ENCODE peak calls at places on chromosome 5, in four cellular contexts. D, E, P and G are unnamed samples. For H3K4me1, the result is how much of the 10 kb centered on the place peaks cover.

GRCh38 chr5:1371602-1372342 is 26.9 kb upstream of the CLPTM1L start:
- DNase-seq in D (no peak), P (no peak), E (no peak), G (no peak)

GRCh38 chr5:1665231-1665630 is 134.4 kb downstream of the MRPL36 start:
- DNase-seq in D (peak), E (no peak), P (no peak), G (no peak)

GRCh38 chr5:138469540-138470321 is 4.5 kb downstream of the EGR1 start:
- DNase-seq in P (no peak), D (peak), E (no peak), G (peak)

GRCh38 chr5:147509041-147509709 is 693 bp downstream of the DPYSL3 start:
- DNase-seq in D (no peak), P (peak), E (peak), G (peak)

GRCh38 chr5:148238395-148238794 is at the start of gene MARCOL:
- DNase-seq in P (no peak), E (no peak), D (no peak), G (no peak)

GRCh38 chr5:119336262-119336661 is 19.6 kb upstream of the TNFAIP8 start:
- DNase-seq in E (no peak), P (no peak), D (no peak), G (no peak)

GRCh38 chr5:1437452-1437851 is 7.8 kb downstream of the SLC6A3 start:
- DNase-seq in P (no peak), E (peak), D (no peak), G (peak)

GRCh38 chr5:124748687-124749594 is 2.5 kb upstream of the ZNF608 start:
- DNase-seq in P (peak), E (peak), D (peak), G (peak)

GRCh38 chr5:144812770-144813169 is 642.1 kb downstream of the KCTD16 start:
- DNase-seq in D (no peak), E (no peak), P (peak), G (no peak)

GRCh38 chr5:29197636-29198035 is 1995.8 kb upstream of the CDH6 start:
- DNase-seq in E (no peak), P (no peak), D (no peak), G (no peak)

GRCh38 chr5:6722015-6722414 is 8.8 kb downstream of the TENT4A start:
- DNase-seq in E (no peak), P (peak), D (no peak), G (no peak)

GRCh38 chr5:10702040-10702629 is 58.9 kb downstream of the DAP start:
- DNase-seq in E (no peak), D (no peak), P (no peak), G (no peak)

GRCh38 chr5:158409507-158409906 is 550.6 kb upstream of the CLINT1 start:
- DNase-seq in P (no peak), E (no peak), D (no peak), G (no peak)

GRCh38 chr5:65753189-65753588 is 31.2 kb downstream of the NLN start:
- DNase-seq in E (no peak), P (no peak), D (no peak), G (no peak)

GRCh38 chr5:99077254-99077640 is 148.4 kb upstream of the CHD1 start:
- DNase-seq in E (no peak), D (no peak), P (no peak), G (no peak)

GRCh38 chr5:155844541-155844940 is 482.4 kb upstream of the SGCD start:
- DNase-seq in E (no peak), P (no peak), D (no peak), G (no peak)

DNA sequence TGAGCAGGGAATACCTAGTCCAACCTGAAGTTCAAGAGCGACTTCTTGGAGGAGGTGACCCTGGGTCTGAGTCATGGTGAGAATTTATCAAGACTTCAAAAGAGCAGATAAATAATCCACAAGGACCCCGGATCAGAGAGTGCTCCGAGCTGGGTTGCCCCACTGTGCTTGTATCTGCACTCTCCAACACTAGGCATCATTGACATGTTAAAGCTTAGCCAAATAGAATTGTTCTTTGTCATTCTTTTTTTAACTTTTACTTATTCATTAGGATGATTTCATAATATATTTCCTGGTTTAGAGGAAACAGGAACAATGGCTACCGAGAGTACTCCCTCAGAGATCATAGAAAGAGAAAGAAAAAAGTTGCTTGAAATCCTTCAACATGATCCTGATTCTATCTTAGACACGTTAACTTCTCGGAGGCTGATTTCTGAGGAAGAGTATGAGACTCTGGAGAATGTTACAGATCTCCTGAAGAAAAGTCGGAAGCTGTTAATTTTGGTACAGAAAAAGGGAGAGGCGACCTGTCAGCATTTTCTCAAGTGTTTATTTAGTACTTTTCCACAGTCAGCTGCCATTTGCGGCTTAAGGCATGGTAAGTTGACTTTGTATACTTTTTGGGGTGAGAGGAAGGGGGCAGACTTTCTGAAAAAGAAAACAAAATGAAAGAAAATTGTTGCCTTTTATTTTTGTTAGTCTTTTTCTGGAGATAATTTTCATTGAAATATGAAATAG is at the start of gene CARD6:
- DNase-seq in E (no peak), D (no peak), P (no peak), G (no peak)
- H3K4me3 ChIP-seq in E (peak), D (peak), P (peak), G (peak)

DNA sequence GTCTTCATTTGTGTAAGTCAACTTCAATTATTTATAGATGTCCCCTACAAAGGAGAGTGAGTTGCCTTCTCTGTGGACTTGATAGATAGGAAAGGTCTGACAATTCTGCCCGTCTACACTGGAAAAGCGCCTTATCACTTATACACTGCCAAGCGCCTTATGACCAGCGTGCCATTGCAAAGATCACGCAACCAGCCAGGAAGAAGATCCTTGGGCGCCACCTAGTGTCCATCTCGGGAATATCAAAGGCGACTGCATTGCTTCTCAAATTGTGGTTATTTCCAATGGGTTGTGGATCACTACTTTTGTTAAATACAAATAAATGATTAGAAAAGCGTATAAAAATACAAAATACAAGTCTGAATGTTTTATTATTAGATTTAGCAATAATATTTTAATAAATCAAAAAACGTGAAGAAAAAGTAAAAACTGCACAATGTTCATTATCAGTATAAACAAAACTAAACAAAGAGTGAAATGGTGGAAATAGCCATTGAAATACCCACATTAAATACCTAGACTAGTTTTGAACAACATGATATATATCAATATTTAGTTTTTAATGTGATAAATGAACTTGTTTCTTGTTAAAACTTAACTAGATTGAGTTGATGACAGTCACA is 27.8 kb downstream of the SUB1 start:
- DNase-seq in D (peak), E (peak), P (peak), G (peak)
- TF ChIP-seq POLR2AphosphoS5 in D (no peak), E (no peak), P (no peak), G (no peak)

GRCh38 chr5:43161244-43161643 is 30.8 kb upstream of the NIM1K start:
- DNase-seq in P (no peak), D (no peak), E (no peak), G (no peak)

GRCh38 chr5:43168175-43168574 is 23.9 kb upstream of the NIM1K start:
- DNase-seq in E (no peak), D (no peak), P (no peak), G (no peak)

GRCh38 chr5:43165323-43165722 is 26.7 kb upstream of the NIM1K start:
- DNase-seq in P (no peak), E (no peak), D (no peak), G (no peak)
- H3K4me1 ChIP-seq in P (under half), E (under half), D (under half), G (under half)

GRCh38 chr5:142974449-142974848 is 204.3 kb downstream of the ARHGAP26 start:
- DNase-seq in E (no peak), D (no peak), P (no peak), G (no peak)
- H3K4me3 ChIP-seq in E (no peak), D (no peak), P (no peak), G (no peak)

DNA sequence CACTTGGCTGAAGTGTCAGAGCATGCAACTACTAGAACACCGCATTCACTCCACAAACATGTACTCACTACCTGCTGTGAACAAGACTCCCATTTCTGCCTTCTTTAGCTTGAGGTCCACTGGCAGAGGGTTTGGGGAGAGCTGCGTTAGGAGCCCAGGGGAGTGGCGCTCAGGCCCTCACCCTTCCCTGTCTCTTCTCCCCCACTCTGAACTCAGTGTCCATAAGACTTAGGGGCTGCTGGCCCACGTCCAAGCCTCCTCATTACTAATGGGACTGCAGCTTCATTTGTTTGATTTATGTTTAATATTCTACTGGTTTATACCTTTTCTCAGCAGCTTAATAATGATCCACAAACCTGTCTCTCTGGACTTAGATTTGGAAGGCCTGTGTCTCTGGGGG is 70.9 kb downstream of the HSPA4 start:
- DNase-seq in P (no peak), D (no peak), E (no peak), G (no peak)
- TF ChIP-seq POLR2AphosphoS5 in P (no peak), D (no peak), E (no peak), G (no peak)

GRCh38 chr5:72246239-72246580 is 73.8 kb downstream of the MRPS27 start:
- DNase-seq in P (no peak), D (no peak), E (no peak), G (no peak)

GRCh38 chr5:72245517-72246238 is 74.4 kb downstream of the MRPS27 start:
- DNase-seq in P (no peak), E (no peak), D (no peak), G (no peak)

GRCh38 chr5:72242796-72243475 is 77.1 kb downstream of the MRPS27 start:
- DNase-seq in P (no peak), E (peak), D (no peak), G (no peak)

GRCh38 chr5:72243706-72244105 is 76.3 kb downstream of the MRPS27 start:
- DNase-seq in E (no peak), D (no peak), P (no peak), G (no peak)

GRCh38 chr5:72244862-72245371 is 75.1 kb downstream of the MRPS27 start:
- DNase-seq in P (no peak), E (peak), D (no peak), G (no peak)
- H3K4me1 ChIP-seq in P (under half), E (under half), D (under half), G (under half)

GRCh38 chr5:83377131-83377865 is 94.2 kb upstream of the VCAN start:
- DNase-seq in P (no peak), E (no peak), D (no peak), G (no peak)
- H3K4me3 ChIP-seq in P (no peak), E (no peak), D (no peak), G (no peak)

GRCh38 chr5:95304706-95305105 is 19.8 kb upstream of the MCTP1 start:
- DNase-seq in P (no peak), D (no peak), E (no peak), G (no peak)
- TF ChIP-seq POLR2AphosphoS5 in P (no peak), D (no peak), E (no peak), G (no peak)

GRCh38 chr5:142385194-142385593 is 60.4 kb upstream of the SPRY4 start:
- DNase-seq in E (no peak), P (no peak), D (no peak), G (no peak)

GRCh38 chr5:142386151-142387021 is 61.6 kb upstream of the SPRY4 start:
- DNase-seq in E (peak), P (no peak), D (no peak), G (no peak)

GRCh38 chr5:142384014-142384413 is 59.2 kb upstream of the SPRY4 start:
- DNase-seq in D (no peak), E (no peak), P (no peak), G (peak)

GRCh38 chr5:142388696-142389095 is 63.9 kb upstream of the SPRY4 start:
- DNase-seq in E (no peak), D (no peak), P (no peak), G (no peak)

DNA sequence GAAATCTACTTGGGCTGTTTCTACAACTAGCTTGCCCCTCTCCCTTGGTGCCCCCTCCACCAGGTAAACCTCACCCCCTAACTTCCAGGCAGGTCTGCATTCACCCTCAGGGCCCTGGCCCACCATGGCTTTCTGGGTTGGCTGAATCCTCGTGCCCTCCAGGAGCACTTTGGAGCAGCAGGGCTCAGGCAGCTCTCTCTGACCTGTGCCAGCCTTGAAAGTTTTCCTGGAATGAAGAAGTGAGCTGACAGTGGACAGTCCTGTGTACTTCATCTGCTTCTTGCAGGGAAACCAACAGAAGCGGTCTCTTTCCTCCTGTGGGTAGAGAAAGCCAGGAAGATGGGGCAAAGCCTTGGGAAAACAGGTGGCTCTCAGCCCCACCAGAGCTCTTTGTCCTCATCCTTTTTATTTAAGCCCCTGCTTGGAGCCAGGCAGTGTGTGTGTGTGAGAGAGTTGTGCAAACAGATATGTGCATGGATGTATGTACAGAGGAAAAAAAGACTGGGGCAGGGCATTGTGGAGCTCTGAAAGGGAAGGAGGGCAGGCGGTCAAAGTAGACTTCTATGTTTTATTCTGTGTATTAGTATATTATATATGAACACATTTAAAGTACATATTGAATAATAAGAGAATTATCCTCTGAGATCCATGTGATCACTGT is 62.3 kb upstream of the SPRY4 start:
- DNase-seq in E (no peak), P (no peak), D (no peak), G (no peak)
- H3K4me1 ChIP-seq in E (under half), P (under half), D (under half), G (under half)